ENCODE peak calls at places on chromosomes 4 and X, in ten cellular contexts. One of them, this sample, is unnamed.
A peak's percentile ranks its signal among the peaks of the same experiment; 100 is the strongest.

GRCh38 chrX:72381439-72382198 is 75.9 kb upstream of the CITED1 start:
- DNase-seq in activated T-cell treated with anti-CD3 and anti-CD28 coated beads, Interleukin-2, amount 50 U/mL, for 72 hours: no peak
- DNase-seq in NCI-H1092: no peak
- DNase-seq in stimulated activated CD4-positive, alpha-beta T cell treated with anti-CD3 and anti-CD28 coated beads, Interleukin-15, amount 100 ng/mL, for 1 hour: no peak
- DNase-seq in HFF-Myc: no peak
- DNase-seq in fibroblast of mammary gland: peak; percentile 17
- DNase-seq in naive thymus-derived CD4-positive, alpha-beta T cell: no peak
- DNase-seq in GM10248: no peak
- DNase-seq in left colon: no peak
- DNase-seq in NCI-H1105 treated with DMSO at 0.1 percent for 48 hours: no peak
- DNase-seq in this sample: no peak

GRCh38 chr4:76821661-76822060 is 76.3 kb downstream of the SOWAHB start:
- DNase-seq in activated T-cell treated with anti-CD3 and anti-CD28 coated beads, Interleukin-2, amount 50 U/mL, for 72 hours: no peak
- DNase-seq in NCI-H1092: no peak
- DNase-seq in stimulated activated CD4-positive, alpha-beta T cell treated with anti-CD3 and anti-CD28 coated beads, Interleukin-15, amount 100 ng/mL, for 1 hour: no peak
- DNase-seq in HFF-Myc: no peak
- DNase-seq in fibroblast of mammary gland: peak; percentile 84
- DNase-seq in naive thymus-derived CD4-positive, alpha-beta T cell: no peak
- DNase-seq in GM10248: no peak
- DNase-seq in left colon: no peak
- DNase-seq in NCI-H1105 treated with DMSO at 0.1 percent for 48 hours: no peak
- DNase-seq in this sample: no peak

GRCh38 chrX:129493643-129494042 is 29.6 kb downstream of the SMARCA1 start:
- DNase-seq in activated T-cell treated with anti-CD3 and anti-CD28 coated beads, Interleukin-2, amount 50 U/mL, for 72 hours: no peak
- DNase-seq in NCI-H1092: no peak
- DNase-seq in stimulated activated CD4-positive, alpha-beta T cell treated with anti-CD3 and anti-CD28 coated beads, Interleukin-15, amount 100 ng/mL, for 1 hour: no peak
- DNase-seq in HFF-Myc: no peak
- DNase-seq in fibroblast of mammary gland: peak; percentile 77
- DNase-seq in naive thymus-derived CD4-positive, alpha-beta T cell: no peak
- DNase-seq in GM10248: no peak
- DNase-seq in left colon: no peak
- DNase-seq in NCI-H1105 treated with DMSO at 0.1 percent for 48 hours: no peak
- DNase-seq in this sample: no peak

GRCh38 chrX:150635952-150636351 is 57.2 kb upstream of the MTMR1 start:
- DNase-seq in activated T-cell treated with anti-CD3 and anti-CD28 coated beads, Interleukin-2, amount 50 U/mL, for 72 hours: no peak
- DNase-seq in NCI-H1092: no peak
- DNase-seq in stimulated activated CD4-positive, alpha-beta T cell treated with anti-CD3 and anti-CD28 coated beads, Interleukin-15, amount 100 ng/mL, for 1 hour: no peak
- DNase-seq in HFF-Myc: peak; percentile 27
- DNase-seq in fibroblast of mammary gland: peak; percentile 83
- DNase-seq in naive thymus-derived CD4-positive, alpha-beta T cell: no peak
- DNase-seq in GM10248: peak; percentile 26
- DNase-seq in left colon: no peak
- DNase-seq in NCI-H1105 treated with DMSO at 0.1 percent for 48 hours: no peak
- DNase-seq in this sample: peak; percentile 2

GRCh38 chr4:154024097-154024496 is 235.2 kb upstream of the SFRP2 start:
- DNase-seq in activated T-cell treated with anti-CD3 and anti-CD28 coated beads, Interleukin-2, amount 50 U/mL, for 72 hours: peak; percentile 4
- DNase-seq in NCI-H1092: no peak
- DNase-seq in stimulated activated CD4-positive, alpha-beta T cell treated with anti-CD3 and anti-CD28 coated beads, Interleukin-15, amount 100 ng/mL, for 1 hour: no peak
- DNase-seq in HFF-Myc: no peak
- DNase-seq in fibroblast of mammary gland: no peak
- DNase-seq in naive thymus-derived CD4-positive, alpha-beta T cell: no peak
- DNase-seq in GM10248: no peak
- DNase-seq in left colon: no peak
- DNase-seq in NCI-H1105 treated with DMSO at 0.1 percent for 48 hours: no peak
- DNase-seq in this sample: no peak

GRCh38 chrX:40928076-40928475 is 157.2 kb upstream of the USP9X start:
- DNase-seq in activated T-cell treated with anti-CD3 and anti-CD28 coated beads, Interleukin-2, amount 50 U/mL, for 72 hours: no peak
- DNase-seq in NCI-H1092: no peak
- DNase-seq in stimulated activated CD4-positive, alpha-beta T cell treated with anti-CD3 and anti-CD28 coated beads, Interleukin-15, amount 100 ng/mL, for 1 hour: no peak
- DNase-seq in HFF-Myc: no peak
- DNase-seq in fibroblast of mammary gland: no peak
- DNase-seq in naive thymus-derived CD4-positive, alpha-beta T cell: no peak
- DNase-seq in GM10248: no peak
- DNase-seq in left colon: no peak
- DNase-seq in NCI-H1105 treated with DMSO at 0.1 percent for 48 hours: no peak
- DNase-seq in this sample: no peak

GRCh38 chr4:147328756-147329446 is 152.0 kb upstream of the EDNRA start:
- DNase-seq in activated T-cell treated with anti-CD3 and anti-CD28 coated beads, Interleukin-2, amount 50 U/mL, for 72 hours: no peak
- DNase-seq in NCI-H1092: no peak
- DNase-seq in stimulated activated CD4-positive, alpha-beta T cell treated with anti-CD3 and anti-CD28 coated beads, Interleukin-15, amount 100 ng/mL, for 1 hour: no peak
- DNase-seq in HFF-Myc: no peak
- DNase-seq in fibroblast of mammary gland: no peak
- DNase-seq in naive thymus-derived CD4-positive, alpha-beta T cell: no peak
- DNase-seq in GM10248: no peak
- DNase-seq in left colon: no peak
- DNase-seq in NCI-H1105 treated with DMSO at 0.1 percent for 48 hours: no peak
- DNase-seq in this sample: no peak

GRCh38 chr4:151854731-151855130 is 93.9 kb upstream of the GATB start:
- DNase-seq in activated T-cell treated with anti-CD3 and anti-CD28 coated beads, Interleukin-2, amount 50 U/mL, for 72 hours: no peak
- DNase-seq in NCI-H1092: no peak
- DNase-seq in stimulated activated CD4-positive, alpha-beta T cell treated with anti-CD3 and anti-CD28 coated beads, Interleukin-15, amount 100 ng/mL, for 1 hour: no peak
- DNase-seq in HFF-Myc: no peak
- DNase-seq in fibroblast of mammary gland: peak; percentile 64
- DNase-seq in naive thymus-derived CD4-positive, alpha-beta T cell: no peak
- DNase-seq in GM10248: no peak
- DNase-seq in left colon: no peak
- DNase-seq in NCI-H1105 treated with DMSO at 0.1 percent for 48 hours: no peak
- DNase-seq in this sample: no peak

GRCh38 chr4:1466034-1466960 is 60.1 kb upstream of the NKX1-1 start:
- DNase-seq in activated T-cell treated with anti-CD3 and anti-CD28 coated beads, Interleukin-2, amount 50 U/mL, for 72 hours: no peak
- DNase-seq in NCI-H1092: no peak
- DNase-seq in stimulated activated CD4-positive, alpha-beta T cell treated with anti-CD3 and anti-CD28 coated beads, Interleukin-15, amount 100 ng/mL, for 1 hour: no peak
- DNase-seq in HFF-Myc: no peak
- DNase-seq in fibroblast of mammary gland: no peak
- DNase-seq in naive thymus-derived CD4-positive, alpha-beta T cell: no peak
- DNase-seq in GM10248: no peak
- DNase-seq in left colon: no peak
- DNase-seq in NCI-H1105 treated with DMSO at 0.1 percent for 48 hours: no peak
- DNase-seq in this sample: no peak

GRCh38 chrX:84712621-84713020 is 210.4 kb upstream of the HDX start:
- DNase-seq in activated T-cell treated with anti-CD3 and anti-CD28 coated beads, Interleukin-2, amount 50 U/mL, for 72 hours: no peak
- DNase-seq in NCI-H1092: no peak
- DNase-seq in stimulated activated CD4-positive, alpha-beta T cell treated with anti-CD3 and anti-CD28 coated beads, Interleukin-15, amount 100 ng/mL, for 1 hour: no peak
- DNase-seq in HFF-Myc: no peak
- DNase-seq in fibroblast of mammary gland: no peak
- DNase-seq in naive thymus-derived CD4-positive, alpha-beta T cell: no peak
- DNase-seq in GM10248: no peak
- DNase-seq in left colon: no peak
- DNase-seq in NCI-H1105 treated with DMSO at 0.1 percent for 48 hours: no peak
- DNase-seq in this sample: no peak

GRCh38 chrX:37330642-37331041 is 18.5 kb upstream of the PRRG1 start:
- DNase-seq in activated T-cell treated with anti-CD3 and anti-CD28 coated beads, Interleukin-2, amount 50 U/mL, for 72 hours: no peak
- DNase-seq in NCI-H1092: no peak
- DNase-seq in stimulated activated CD4-positive, alpha-beta T cell treated with anti-CD3 and anti-CD28 coated beads, Interleukin-15, amount 100 ng/mL, for 1 hour: no peak
- DNase-seq in HFF-Myc: no peak
- DNase-seq in fibroblast of mammary gland: no peak
- DNase-seq in naive thymus-derived CD4-positive, alpha-beta T cell: no peak
- DNase-seq in GM10248: no peak
- DNase-seq in left colon: no peak
- DNase-seq in NCI-H1105 treated with DMSO at 0.1 percent for 48 hours: no peak
- DNase-seq in this sample: no peak

GRCh38 chr4:189278559-189279165 is 662.0 kb upstream of the FRG1 start:
- DNase-seq in activated T-cell treated with anti-CD3 and anti-CD28 coated beads, Interleukin-2, amount 50 U/mL, for 72 hours: no peak
- DNase-seq in NCI-H1092: no peak
- DNase-seq in stimulated activated CD4-positive, alpha-beta T cell treated with anti-CD3 and anti-CD28 coated beads, Interleukin-15, amount 100 ng/mL, for 1 hour: no peak
- DNase-seq in HFF-Myc: no peak
- DNase-seq in fibroblast of mammary gland: no peak
- DNase-seq in naive thymus-derived CD4-positive, alpha-beta T cell: no peak
- DNase-seq in GM10248: no peak
- DNase-seq in left colon: no peak
- DNase-seq in NCI-H1105 treated with DMSO at 0.1 percent for 48 hours: no peak
- DNase-seq in this sample: no peak

GRCh38 chr4:23680616-23681518 is 209.0 kb downstream of the PPARGC1A start:
- DNase-seq in activated T-cell treated with anti-CD3 and anti-CD28 coated beads, Interleukin-2, amount 50 U/mL, for 72 hours: no peak
- DNase-seq in NCI-H1092: no peak
- DNase-seq in stimulated activated CD4-positive, alpha-beta T cell treated with anti-CD3 and anti-CD28 coated beads, Interleukin-15, amount 100 ng/mL, for 1 hour: no peak
- DNase-seq in HFF-Myc: no peak
- DNase-seq in fibroblast of mammary gland: peak; percentile 26
- DNase-seq in naive thymus-derived CD4-positive, alpha-beta T cell: no peak
- DNase-seq in GM10248: no peak
- DNase-seq in left colon: no peak
- DNase-seq in NCI-H1105 treated with DMSO at 0.1 percent for 48 hours: no peak
- DNase-seq in this sample: no peak

GRCh38 chrX:37380920-37381319 is 31.8 kb downstream of the PRRG1 start:
- DNase-seq in activated T-cell treated with anti-CD3 and anti-CD28 coated beads, Interleukin-2, amount 50 U/mL, for 72 hours: no peak
- DNase-seq in NCI-H1092: no peak
- DNase-seq in stimulated activated CD4-positive, alpha-beta T cell treated with anti-CD3 and anti-CD28 coated beads, Interleukin-15, amount 100 ng/mL, for 1 hour: no peak
- DNase-seq in HFF-Myc: peak; percentile 21
- DNase-seq in fibroblast of mammary gland: peak; percentile 78
- DNase-seq in naive thymus-derived CD4-positive, alpha-beta T cell: no peak
- DNase-seq in GM10248: no peak
- DNase-seq in left colon: no peak
- DNase-seq in NCI-H1105 treated with DMSO at 0.1 percent for 48 hours: no peak
- DNase-seq in this sample: no peak

GRCh38 chr4:48017108-48017527 is 546 bp downstream of the NIPAL1 start:
- DNase-seq in activated T-cell treated with anti-CD3 and anti-CD28 coated beads, Interleukin-2, amount 50 U/mL, for 72 hours: peak; percentile 53
- DNase-seq in NCI-H1092: no peak
- DNase-seq in stimulated activated CD4-positive, alpha-beta T cell treated with anti-CD3 and anti-CD28 coated beads, Interleukin-15, amount 100 ng/mL, for 1 hour: no peak
- DNase-seq in HFF-Myc: no peak
- DNase-seq in fibroblast of mammary gland: peak; percentile 72
- DNase-seq in naive thymus-derived CD4-positive, alpha-beta T cell: peak; percentile 4
- DNase-seq in GM10248: peak; percentile 47
- DNase-seq in left colon: peak; percentile 62
- DNase-seq in NCI-H1105 treated with DMSO at 0.1 percent for 48 hours: peak; percentile 30
- DNase-seq in this sample: peak; percentile 43

GRCh38 chr4:94561249-94562024 is 109.7 kb downstream of the PDLIM5 start:
- DNase-seq in activated T-cell treated with anti-CD3 and anti-CD28 coated beads, Interleukin-2, amount 50 U/mL, for 72 hours: no peak
- DNase-seq in NCI-H1092: no peak
- DNase-seq in stimulated activated CD4-positive, alpha-beta T cell treated with anti-CD3 and anti-CD28 coated beads, Interleukin-15, amount 100 ng/mL, for 1 hour: no peak
- DNase-seq in HFF-Myc: no peak
- DNase-seq in fibroblast of mammary gland: peak; percentile 78
- DNase-seq in naive thymus-derived CD4-positive, alpha-beta T cell: no peak
- DNase-seq in GM10248: no peak
- DNase-seq in left colon: no peak
- DNase-seq in NCI-H1105 treated with DMSO at 0.1 percent for 48 hours: no peak
- DNase-seq in this sample: no peak

GRCh38 chrX:53724872-53725271 is 38.4 kb upstream of the HUWE1 start:
- DNase-seq in activated T-cell treated with anti-CD3 and anti-CD28 coated beads, Interleukin-2, amount 50 U/mL, for 72 hours: no peak
- DNase-seq in NCI-H1092: no peak
- DNase-seq in stimulated activated CD4-positive, alpha-beta T cell treated with anti-CD3 and anti-CD28 coated beads, Interleukin-15, amount 100 ng/mL, for 1 hour: no peak
- DNase-seq in HFF-Myc: no peak
- DNase-seq in fibroblast of mammary gland: no peak
- DNase-seq in naive thymus-derived CD4-positive, alpha-beta T cell: no peak
- DNase-seq in GM10248: no peak
- DNase-seq in left colon: no peak
- DNase-seq in NCI-H1105 treated with DMSO at 0.1 percent for 48 hours: no peak
- DNase-seq in this sample: no peak

GRCh38 chrX:74179071-74179470 is 124.9 kb upstream of the ZCCHC13 start:
- DNase-seq in activated T-cell treated with anti-CD3 and anti-CD28 coated beads, Interleukin-2, amount 50 U/mL, for 72 hours: no peak
- DNase-seq in NCI-H1092: no peak
- DNase-seq in stimulated activated CD4-positive, alpha-beta T cell treated with anti-CD3 and anti-CD28 coated beads, Interleukin-15, amount 100 ng/mL, for 1 hour: no peak
- DNase-seq in HFF-Myc: no peak
- DNase-seq in fibroblast of mammary gland: peak; percentile 52
- DNase-seq in naive thymus-derived CD4-positive, alpha-beta T cell: no peak
- DNase-seq in GM10248: no peak
- DNase-seq in left colon: no peak
- DNase-seq in NCI-H1105 treated with DMSO at 0.1 percent for 48 hours: no peak
- DNase-seq in this sample: no peak

GRCh38 chr4:153509724-153510123 is 43.6 kb downstream of the TMEM131L start:
- DNase-seq in activated T-cell treated with anti-CD3 and anti-CD28 coated beads, Interleukin-2, amount 50 U/mL, for 72 hours: no peak
- DNase-seq in NCI-H1092: no peak
- DNase-seq in stimulated activated CD4-positive, alpha-beta T cell treated with anti-CD3 and anti-CD28 coated beads, Interleukin-15, amount 100 ng/mL, for 1 hour: no peak
- DNase-seq in HFF-Myc: no peak
- DNase-seq in fibroblast of mammary gland: no peak
- DNase-seq in naive thymus-derived CD4-positive, alpha-beta T cell: no peak
- DNase-seq in GM10248: no peak
- DNase-seq in left colon: peak; percentile 55
- DNase-seq in NCI-H1105 treated with DMSO at 0.1 percent for 48 hours: peak; percentile 35
- DNase-seq in this sample: no peak

GRCh38 chrX:68868902-68869800 is 40.3 kb downstream of the EFNB1 start:
- DNase-seq in activated T-cell treated with anti-CD3 and anti-CD28 coated beads, Interleukin-2, amount 50 U/mL, for 72 hours: no peak
- DNase-seq in NCI-H1092: no peak
- DNase-seq in stimulated activated CD4-positive, alpha-beta T cell treated with anti-CD3 and anti-CD28 coated beads, Interleukin-15, amount 100 ng/mL, for 1 hour: no peak
- DNase-seq in HFF-Myc: no peak
- DNase-seq in fibroblast of mammary gland: no peak
- DNase-seq in naive thymus-derived CD4-positive, alpha-beta T cell: peak; percentile 4
- DNase-seq in GM10248: no peak
- DNase-seq in left colon: peak; percentile 60
- DNase-seq in NCI-H1105 treated with DMSO at 0.1 percent for 48 hours: no peak
- DNase-seq in this sample: no peak

GRCh38 chrX:38375888-38376287 is 23.5 kb downstream of the OTC start:
- DNase-seq in activated T-cell treated with anti-CD3 and anti-CD28 coated beads, Interleukin-2, amount 50 U/mL, for 72 hours: no peak
- DNase-seq in NCI-H1092: no peak
- DNase-seq in stimulated activated CD4-positive, alpha-beta T cell treated with anti-CD3 and anti-CD28 coated beads, Interleukin-15, amount 100 ng/mL, for 1 hour: no peak
- DNase-seq in HFF-Myc: no peak
- DNase-seq in fibroblast of mammary gland: peak; percentile 27
- DNase-seq in naive thymus-derived CD4-positive, alpha-beta T cell: no peak
- DNase-seq in GM10248: peak; percentile 10
- DNase-seq in left colon: no peak
- DNase-seq in NCI-H1105 treated with DMSO at 0.1 percent for 48 hours: no peak
- DNase-seq in this sample: no peak

GRCh38 chr4:813900-814299 is 12.0 kb downstream of the CPLX1 start:
- DNase-seq in activated T-cell treated with anti-CD3 and anti-CD28 coated beads, Interleukin-2, amount 50 U/mL, for 72 hours: no peak
- DNase-seq in NCI-H1092: no peak
- DNase-seq in stimulated activated CD4-positive, alpha-beta T cell treated with anti-CD3 and anti-CD28 coated beads, Interleukin-15, amount 100 ng/mL, for 1 hour: no peak
- DNase-seq in HFF-Myc: no peak
- DNase-seq in fibroblast of mammary gland: no peak
- DNase-seq in naive thymus-derived CD4-positive, alpha-beta T cell: no peak
- DNase-seq in GM10248: no peak
- DNase-seq in left colon: no peak
- DNase-seq in NCI-H1105 treated with DMSO at 0.1 percent for 48 hours: no peak
- DNase-seq in this sample: no peak

GRCh38 chr4:13541720-13542576 is 2.4 kb downstream of the NKX3-2 start:
- DNase-seq in activated T-cell treated with anti-CD3 and anti-CD28 coated beads, Interleukin-2, amount 50 U/mL, for 72 hours: peak; percentile 54
- DNase-seq in NCI-H1092: peak; percentile 25
- DNase-seq in stimulated activated CD4-positive, alpha-beta T cell treated with anti-CD3 and anti-CD28 coated beads, Interleukin-15, amount 100 ng/mL, for 1 hour: no peak
- DNase-seq in HFF-Myc: no peak
- DNase-seq in fibroblast of mammary gland: no peak
- DNase-seq in naive thymus-derived CD4-positive, alpha-beta T cell: no peak
- DNase-seq in GM10248: peak; percentile 55
- DNase-seq in left colon: peak; percentile 48
- DNase-seq in NCI-H1105 treated with DMSO at 0.1 percent for 48 hours: no peak
- DNase-seq in this sample: no peak

GRCh38 chr4:151031831-151032605 is 16.9 kb upstream of the LRBA start:
- DNase-seq in activated T-cell treated with anti-CD3 and anti-CD28 coated beads, Interleukin-2, amount 50 U/mL, for 72 hours: peak; percentile 27
- DNase-seq in NCI-H1092: no peak
- DNase-seq in stimulated activated CD4-positive, alpha-beta T cell treated with anti-CD3 and anti-CD28 coated beads, Interleukin-15, amount 100 ng/mL, for 1 hour: no peak
- DNase-seq in HFF-Myc: no peak
- DNase-seq in fibroblast of mammary gland: peak; percentile 74
- DNase-seq in naive thymus-derived CD4-positive, alpha-beta T cell: no peak
- DNase-seq in GM10248: peak; percentile 40
- DNase-seq in left colon: no peak
- DNase-seq in NCI-H1105 treated with DMSO at 0.1 percent for 48 hours: no peak
- DNase-seq in this sample: peak; percentile 43

This sample was measured in GM06990.